ENCODE peak calls at places on chromosomes 5 and 9, in four cellular contexts. One of them, this sample, is unnamed.

GRCh38 chr9:114844766-114845165 is 38.9 kb upstream of the TNFSF15 start:
- DNase-seq in HepG2: no peak
- DNase-seq in HCT116: no peak
- DNase-seq in K562: no peak
- DNase-seq in this sample: no peak

GRCh38 chr9:38233796-38234355 is 158.6 kb upstream of the ALDH1B1 start:
- DNase-seq in HCT116: no peak
- DNase-seq in HepG2: no peak
- DNase-seq in K562: no peak
- DNase-seq in this sample: no peak

GRCh38 chr5:178192244-178192643 is 5.1 kb upstream of the GMCL2 start:
- DNase-seq in HCT116: no peak
- DNase-seq in K562: no peak
- DNase-seq in HepG2: no peak
- DNase-seq in this sample: no peak

GRCh38 chr5:99901972-99902371 is 633.2 kb upstream of the FAM174A start:
- DNase-seq in HCT116: no peak
- DNase-seq in K562: no peak
- DNase-seq in HepG2: no peak
- DNase-seq in this sample: no peak

GRCh38 chr9:101737705-101738565 is 512 bp downstream of the GRIN3A start:
- DNase-seq in K562: no peak
- DNase-seq in HCT116: no peak
- DNase-seq in HepG2: no peak
- DNase-seq in this sample: no peak

GRCh38 chr9:113349434-113350337 is at the start of gene BSPRY:
- DNase-seq in HepG2: no peak
- DNase-seq in K562: no peak
- DNase-seq in HCT116: peak
- DNase-seq in this sample: no peak

GRCh38 chr9:2567922-2568321 is 53.7 kb upstream of the VLDLR start:
- DNase-seq in K562: no peak
- DNase-seq in HepG2: no peak
- DNase-seq in HCT116: no peak
- DNase-seq in this sample: no peak

GRCh38 chr5:110899566-110900412 is 161.0 kb downstream of the SLC25A46 start:
- DNase-seq in K562: no peak
- DNase-seq in HepG2: no peak
- DNase-seq in HCT116: no peak
- DNase-seq in this sample: no peak

GRCh38 chr5:135977375-135977928 is 22.7 kb upstream of the LECT2 start:
- DNase-seq in HCT116: peak
- DNase-seq in K562: peak
- DNase-seq in HepG2: no peak
- DNase-seq in this sample: peak

GRCh38 chr9:23743041-23743440 is 83.0 kb downstream of the ELAVL2 start:
- DNase-seq in HCT116: no peak
- DNase-seq in HepG2: no peak
- DNase-seq in K562: no peak
- DNase-seq in this sample: no peak

GRCh38 chr5:151016700-151017099 is 3.7 kb upstream of the GPX3 start:
- DNase-seq in K562: no peak
- DNase-seq in HCT116: no peak
- DNase-seq in HepG2: peak
- DNase-seq in this sample: no peak

GRCh38 chr9:32698706-32699277 is 63.3 kb upstream of the TAF1L start:
- DNase-seq in K562: no peak
- DNase-seq in HepG2: no peak
- DNase-seq in HCT116: peak
- DNase-seq in this sample: no peak

GRCh38 chr9:42386477-42386876 is 203.0 kb downstream of the SPATA31A6 start:
- DNase-seq in K562: peak
- DNase-seq in HCT116: no peak
- DNase-seq in HepG2: no peak
- DNase-seq in this sample: no peak

GRCh38 chr5:104361932-104362331 is 799.3 kb upstream of the NUDT12 start:
- DNase-seq in HepG2: no peak
- DNase-seq in HCT116: no peak
- DNase-seq in K562: no peak
- DNase-seq in this sample: no peak

GRCh38 chr5:135462304-135462703 is 10.2 kb upstream of the TIFAB start:
- DNase-seq in K562: peak
- DNase-seq in HepG2: peak
- DNase-seq in HCT116: peak
- DNase-seq in this sample: no peak

GRCh38 chr9:130906727-130907416 is 10.3 kb upstream of the QRFP start:
- DNase-seq in HepG2: no peak
- DNase-seq in HCT116: no peak
- DNase-seq in K562: peak
- DNase-seq in this sample: no peak

GRCh38 chr5:87524217-87524616 is 111.5 kb upstream of the CCNH start:
- DNase-seq in HCT116: no peak
- DNase-seq in HepG2: no peak
- DNase-seq in K562: no peak
- DNase-seq in this sample: no peak

GRCh38 chr5:78751872-78752271 is 103.3 kb upstream of the LHFPL2 start:
- DNase-seq in HepG2: no peak
- DNase-seq in HCT116: no peak
- DNase-seq in K562: no peak
- DNase-seq in this sample: no peak

GRCh38 chr5:15992918-15993317 is 186.7 kb downstream of the MARCHF11 start:
- DNase-seq in HepG2: no peak
- DNase-seq in HCT116: no peak
- DNase-seq in K562: no peak
- DNase-seq in this sample: no peak

GRCh38 chr5:131671994-131672655 is 37.1 kb upstream of the RAPGEF6 start:
- DNase-seq in HCT116: no peak
- DNase-seq in K562: no peak
- DNase-seq in HepG2: peak
- DNase-seq in this sample: no peak

GRCh38 chr9:16450043-16450442 is 420.4 kb downstream of the BNC2 start:
- DNase-seq in HepG2: no peak
- DNase-seq in K562: no peak
- DNase-seq in HCT116: no peak
- DNase-seq in this sample: no peak

GRCh38 chr9:120619751-120620655 is 40.0 kb upstream of the CDK5RAP2 start:
- DNase-seq in HepG2: peak
- DNase-seq in HCT116: peak
- DNase-seq in K562: peak
- DNase-seq in this sample: no peak

GRCh38 chr5:128736567-128736966 is 198.5 kb upstream of the FBN2 start:
- DNase-seq in HepG2: no peak
- DNase-seq in HCT116: peak
- DNase-seq in K562: no peak
- DNase-seq in this sample: no peak

GRCh38 chr5:158923799-158924551 is 175.7 kb downstream of the EBF1 start:
- DNase-seq in K562: no peak
- DNase-seq in HCT116: no peak
- DNase-seq in HepG2: no peak
- DNase-seq in this sample: no peak

GRCh38 chr9:106467113-106467846 is 395.7 kb upstream of the ZNF462 start:
- DNase-seq in K562: no peak
- DNase-seq in HepG2: no peak
- DNase-seq in HCT116: no peak
- DNase-seq in this sample: no peak

GRCh38 chr9:123335227-123335985 is 20.6 kb upstream of the CRB2 start:
- DNase-seq in K562: no peak
- DNase-seq in HCT116: no peak
- DNase-seq in HepG2: no peak
- DNase-seq in this sample: no peak

GRCh38 chr5:131242728-131243255 is 21.1 kb upstream of the CDC42SE2 start:
- DNase-seq in K562: no peak
- DNase-seq in HCT116: no peak
- DNase-seq in HepG2: no peak
- DNase-seq in this sample: no peak

GRCh38 chr5:149028161-149028560 is 34.7 kb downstream of the SH3TC2 start:
- DNase-seq in K562: no peak
- DNase-seq in HepG2: no peak
- DNase-seq in HCT116: no peak
- DNase-seq in this sample: no peak

GRCh38 chr9:12993432-12993831 is 218.6 kb downstream of the LURAP1L start:
- DNase-seq in HCT116: no peak
- DNase-seq in HepG2: no peak
- DNase-seq in K562: no peak
- DNase-seq in this sample: no peak

GRCh38 chr9:3762076-3762475 is 236.3 kb upstream of the RFX3 start:
- DNase-seq in HCT116: no peak
- DNase-seq in HepG2: no peak
- DNase-seq in K562: no peak
- DNase-seq in this sample: no peak
- TF ChIP-seq POLR2AphosphoS5 in HCT116: no peak
- TF ChIP-seq POLR2AphosphoS5 in HepG2: no peak
- TF ChIP-seq POLR2AphosphoS5 in K562: no peak
- TF ChIP-seq POLR2AphosphoS5 in this sample: no peak

GRCh38 chr5:103228056-103228455 is 30.5 kb upstream of the MACIR start:
- DNase-seq in HepG2: no peak
- DNase-seq in K562: no peak
- DNase-seq in HCT116: no peak
- DNase-seq in this sample: no peak

GRCh38 chr5:103223031-103223955 is 35.3 kb upstream of the MACIR start:
- DNase-seq in HepG2: no peak
- DNase-seq in HCT116: no peak
- DNase-seq in K562: no peak
- DNase-seq in this sample: no peak

GRCh38 chr5:103224894-103225246 is 33.7 kb upstream of the MACIR start:
- DNase-seq in K562: no peak
- DNase-seq in HepG2: no peak
- DNase-seq in HCT116: peak
- DNase-seq in this sample: no peak

GRCh38 chr5:103228588-103228987 is 30.0 kb upstream of the MACIR start:
- DNase-seq in HCT116: no peak
- DNase-seq in K562: no peak
- DNase-seq in HepG2: no peak
- DNase-seq in this sample: no peak

DNA sequence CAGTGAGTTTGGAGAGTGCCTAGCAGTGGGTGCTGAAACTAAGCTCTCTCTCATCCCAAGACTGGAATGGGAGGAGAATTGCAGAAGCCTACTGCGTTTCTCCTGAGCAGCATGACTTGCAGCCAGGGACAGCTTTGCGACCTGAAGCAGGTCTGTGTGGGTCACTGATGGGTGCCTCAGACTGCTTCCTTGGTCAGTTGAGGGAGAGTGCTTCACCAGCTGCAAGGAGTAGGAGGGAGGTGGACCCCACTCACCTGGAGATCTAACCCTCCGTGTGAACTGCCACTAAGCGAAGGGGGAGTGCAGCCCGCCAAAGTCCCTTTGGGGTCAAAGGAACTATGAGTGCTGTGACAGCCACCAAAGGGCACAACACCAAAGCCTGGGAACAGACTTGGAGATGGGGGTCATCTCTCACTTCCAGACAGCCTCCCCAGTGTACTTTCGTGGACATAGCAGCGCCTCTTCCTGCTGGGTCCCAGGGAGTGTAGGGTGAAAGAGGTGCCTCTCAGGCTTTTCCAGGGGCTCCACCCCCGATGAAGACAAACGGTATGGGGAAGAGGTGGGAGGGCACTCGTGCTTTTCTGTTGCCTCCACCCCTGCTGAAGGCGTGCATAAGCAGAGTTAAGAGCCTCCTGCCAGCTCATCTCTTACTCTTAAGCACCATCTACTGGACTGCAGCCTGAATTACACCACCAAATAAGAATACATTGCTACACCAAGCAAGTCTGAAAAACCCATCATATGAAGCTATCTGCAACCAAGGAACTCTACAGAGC is 34.3 kb upstream of the MACIR start:
- DNase-seq in HepG2: peak
- DNase-seq in HCT116: peak
- DNase-seq in K562: peak
- DNase-seq in this sample: peak
- TF ChIP-seq CTCF in HepG2: peak
- TF ChIP-seq CTCF in HCT116: peak
- TF ChIP-seq CTCF in K562: peak
- TF ChIP-seq CTCF in this sample: peak

GRCh38 chr9:69658987-69659677 is 13.0 kb downstream of the APBA1 start:
- DNase-seq in HCT116: no peak
- DNase-seq in HepG2: no peak
- DNase-seq in K562: no peak
- DNase-seq in this sample: no peak

GRCh38 chr9:69653261-69653660 is 18.9 kb downstream of the APBA1 start:
- DNase-seq in K562: no peak
- DNase-seq in HCT116: no peak
- DNase-seq in HepG2: no peak
- DNase-seq in this sample: no peak

GRCh38 chr9:69660304-69660703 is 11.9 kb downstream of the APBA1 start:
- DNase-seq in HCT116: no peak
- DNase-seq in HepG2: no peak
- DNase-seq in K562: no peak
- DNase-seq in this sample: no peak

GRCh38 chr9:69657269-69657668 is 14.9 kb downstream of the APBA1 start:
- DNase-seq in K562: no peak
- DNase-seq in HCT116: no peak
- DNase-seq in HepG2: no peak
- DNase-seq in this sample: no peak

GRCh38 chr9:69655065-69655464 is 17.1 kb downstream of the APBA1 start:
- DNase-seq in HepG2: no peak
- DNase-seq in K562: no peak
- DNase-seq in HCT116: no peak
- DNase-seq in this sample: no peak
- TF ChIP-seq TCF7L2 in HepG2: no peak
- TF ChIP-seq TCF7L2 in K562: no peak
- TF ChIP-seq TCF7L2 in HCT116: no peak
- TF ChIP-seq TCF7L2 in this sample: no peak

DNA sequence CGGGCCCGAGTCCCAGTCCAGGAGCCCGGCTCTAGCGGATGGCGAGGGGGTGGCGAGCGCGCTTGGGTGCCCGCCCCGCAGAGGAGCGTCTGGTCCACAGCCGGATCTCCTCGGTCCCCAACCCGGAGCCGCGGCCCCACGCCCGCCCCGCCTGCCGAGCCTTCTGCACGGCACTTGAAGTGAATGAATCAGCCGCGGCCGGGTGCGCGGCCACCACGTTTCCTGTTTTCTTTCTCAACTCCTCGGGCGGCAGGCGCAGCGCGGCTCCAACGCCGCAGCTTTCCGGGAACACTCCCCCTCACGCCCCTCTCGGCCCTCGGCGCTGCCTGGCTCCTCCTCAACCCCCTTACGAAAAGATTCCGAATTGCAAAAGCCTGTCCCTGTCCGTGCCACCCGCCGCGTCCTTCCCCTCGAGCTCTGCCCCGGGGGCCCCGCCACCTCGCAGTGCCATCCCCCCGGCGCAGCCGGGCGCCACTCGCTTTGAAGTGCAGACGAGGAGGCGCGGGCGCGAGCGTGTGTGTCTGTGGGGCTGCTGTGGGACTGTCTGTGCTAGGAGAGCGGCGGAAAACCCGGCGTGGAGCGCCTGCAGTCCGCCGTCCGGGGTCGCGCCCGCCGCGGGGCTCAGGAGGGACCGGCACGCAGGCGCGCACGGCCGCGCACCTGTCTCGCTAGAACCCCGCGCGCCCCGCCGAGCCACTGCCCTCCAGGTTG is 456.6 kb downstream of the RAB3C start:
- DNase-seq in K562: peak
- DNase-seq in HepG2: no peak
- DNase-seq in HCT116: no peak
- DNase-seq in this sample: no peak
- TF ChIP-seq POLR2AphosphoS5 in K562: no peak
- TF ChIP-seq POLR2AphosphoS5 in HepG2: no peak
- TF ChIP-seq POLR2AphosphoS5 in HCT116: no peak
- TF ChIP-seq POLR2AphosphoS5 in this sample: no peak

This sample was measured in Panc1.